ENCODE peak calls at places on chromosomes 1 and 21, in seven cellular contexts. One of them, this sample, is unnamed.

GRCh38 chr1:2786329-2787162 is 14.9 kb downstream of the TTC34 start:
- DNase-seq in AG04450: no peak
- DNase-seq in neural progenitor cell: peak; percentile 19
- DNase-seq in upper lobe of left lung: peak; percentile 22
- DNase-seq in breast epithelium: no peak
- DNase-seq in uterus: no peak
- DNase-seq in lower lobe of right lung: peak; percentile 63
- DNase-seq in this sample: no peak

GRCh38 chr1:39043513-39043912 is 17.4 kb downstream of the NDUFS5 start:
- DNase-seq in AG04450: no peak
- DNase-seq in neural progenitor cell: no peak
- DNase-seq in upper lobe of left lung: no peak
- DNase-seq in breast epithelium: no peak
- DNase-seq in uterus: no peak
- DNase-seq in lower lobe of right lung: no peak
- DNase-seq in this sample: no peak

GRCh38 chr1:30749691-30750583 is 7.6 kb downstream of the LAPTM5 start:
- DNase-seq in AG04450: no peak
- DNase-seq in neural progenitor cell: no peak
- DNase-seq in upper lobe of left lung: peak; percentile 59
- DNase-seq in breast epithelium: no peak
- DNase-seq in uterus: no peak
- DNase-seq in lower lobe of right lung: no peak
- DNase-seq in this sample: no peak

GRCh38 chr21:42725416-42725930 is 72.1 kb downstream of the PDE9A start:
- DNase-seq in AG04450: no peak
- DNase-seq in neural progenitor cell: no peak
- DNase-seq in upper lobe of left lung: no peak
- DNase-seq in breast epithelium: no peak
- DNase-seq in uterus: no peak
- DNase-seq in lower lobe of right lung: no peak
- DNase-seq in this sample: no peak

GRCh38 chr21:26469789-26470188 is 103.3 kb downstream of the CYYR1 start:
- DNase-seq in AG04450: no peak
- DNase-seq in neural progenitor cell: no peak
- DNase-seq in upper lobe of left lung: no peak
- DNase-seq in breast epithelium: no peak
- DNase-seq in uterus: no peak
- DNase-seq in lower lobe of right lung: no peak
- DNase-seq in this sample: no peak

GRCh38 chr1:53381790-53382401 is 54.0 kb upstream of the LRP8 start:
- DNase-seq in AG04450: peak; percentile 13
- DNase-seq in neural progenitor cell: no peak
- DNase-seq in upper lobe of left lung: no peak
- DNase-seq in breast epithelium: no peak
- DNase-seq in uterus: no peak
- DNase-seq in lower lobe of right lung: peak; percentile 4
- DNase-seq in this sample: no peak

GRCh38 chr21:37047079-37047478 is 25.8 kb downstream of the PIGP start:
- DNase-seq in AG04450: no peak
- DNase-seq in neural progenitor cell: no peak
- DNase-seq in upper lobe of left lung: no peak
- DNase-seq in breast epithelium: no peak
- DNase-seq in uterus: no peak
- DNase-seq in lower lobe of right lung: no peak
- DNase-seq in this sample: no peak

GRCh38 chr1:95027046-95027445 is 45.7 kb downstream of the ALG14 start:
- DNase-seq in AG04450: no peak
- DNase-seq in neural progenitor cell: no peak
- DNase-seq in upper lobe of left lung: no peak
- DNase-seq in breast epithelium: no peak
- DNase-seq in uterus: no peak
- DNase-seq in lower lobe of right lung: no peak
- DNase-seq in this sample: no peak

GRCh38 chr1:113325039-113325438 is 65.3 kb upstream of the MAGI3 start:
- DNase-seq in AG04450: no peak
- DNase-seq in neural progenitor cell: no peak
- DNase-seq in upper lobe of left lung: peak; percentile 34
- DNase-seq in breast epithelium: no peak
- DNase-seq in uterus: no peak
- DNase-seq in lower lobe of right lung: no peak
- DNase-seq in this sample: no peak

GRCh38 chr1:192792628-192793027 is 16.2 kb upstream of the RGS2 start:
- DNase-seq in AG04450: no peak
- DNase-seq in neural progenitor cell: no peak
- DNase-seq in upper lobe of left lung: no peak
- DNase-seq in breast epithelium: no peak
- DNase-seq in uterus: no peak
- DNase-seq in lower lobe of right lung: no peak
- DNase-seq in this sample: no peak

GRCh38 chr1:243549108-243549507 is 293.3 kb downstream of the SDCCAG8 start:
- DNase-seq in AG04450: no peak
- DNase-seq in neural progenitor cell: no peak
- DNase-seq in upper lobe of left lung: no peak
- DNase-seq in breast epithelium: no peak
- DNase-seq in uterus: no peak
- DNase-seq in lower lobe of right lung: no peak
- DNase-seq in this sample: no peak

GRCh38 chr1:152961201-152961891 is 9.1 kb upstream of the SPRR4 start:
- DNase-seq in AG04450: no peak
- DNase-seq in neural progenitor cell: no peak
- DNase-seq in upper lobe of left lung: no peak
- DNase-seq in breast epithelium: no peak
- DNase-seq in uterus: no peak
- DNase-seq in lower lobe of right lung: no peak
- DNase-seq in this sample: no peak

GRCh38 chr21:42440187-42440792 is 36.6 kb downstream of the UBASH3A start:
- DNase-seq in AG04450: no peak
- DNase-seq in neural progenitor cell: no peak
- DNase-seq in upper lobe of left lung: no peak
- DNase-seq in breast epithelium: no peak
- DNase-seq in uterus: no peak
- DNase-seq in lower lobe of right lung: no peak
- DNase-seq in this sample: no peak

GRCh38 chr1:39955547-39956539 is 898 bp downstream of the MFSD2A start:
- DNase-seq in AG04450: no peak
- DNase-seq in neural progenitor cell: peak; percentile 29
- DNase-seq in upper lobe of left lung: no peak
- DNase-seq in breast epithelium: peak; percentile 43
- DNase-seq in uterus: no peak
- DNase-seq in lower lobe of right lung: no peak
- DNase-seq in this sample: no peak

GRCh38 chr21:37574751-37575150 is 208.2 kb downstream of the DYRK1A start:
- DNase-seq in AG04450: no peak
- DNase-seq in neural progenitor cell: no peak
- DNase-seq in upper lobe of left lung: no peak
- DNase-seq in breast epithelium: no peak
- DNase-seq in uterus: no peak
- DNase-seq in lower lobe of right lung: no peak
- DNase-seq in this sample: no peak

GRCh38 chr1:48196168-48196716 is 26.3 kb upstream of the SLC5A9 start:
- DNase-seq in AG04450: no peak
- DNase-seq in neural progenitor cell: no peak
- DNase-seq in upper lobe of left lung: no peak
- DNase-seq in breast epithelium: no peak
- DNase-seq in uterus: no peak
- DNase-seq in lower lobe of right lung: no peak
- DNase-seq in this sample: no peak

GRCh38 chr1:231374394-231374793 is 36.3 kb downstream of the SPRTN start:
- DNase-seq in AG04450: no peak
- DNase-seq in neural progenitor cell: no peak
- DNase-seq in upper lobe of left lung: no peak
- DNase-seq in breast epithelium: no peak
- DNase-seq in uterus: no peak
- DNase-seq in lower lobe of right lung: no peak
- DNase-seq in this sample: no peak

GRCh38 chr21:41767606-41768370 is 936 bp upstream of the RIPK4 start:
- DNase-seq in AG04450: no peak
- DNase-seq in neural progenitor cell: peak; percentile 71
- DNase-seq in upper lobe of left lung: no peak
- DNase-seq in breast epithelium: no peak
- DNase-seq in uterus: no peak
- DNase-seq in lower lobe of right lung: no peak
- DNase-seq in this sample: no peak

GRCh38 chr1:67615886-67616285 is 69.1 kb upstream of the GADD45A start:
- DNase-seq in AG04450: no peak
- DNase-seq in neural progenitor cell: no peak
- DNase-seq in upper lobe of left lung: no peak
- DNase-seq in breast epithelium: no peak
- DNase-seq in uterus: no peak
- DNase-seq in lower lobe of right lung: no peak
- DNase-seq in this sample: no peak

GRCh38 chr1:154768456-154769125 is 101.5 kb downstream of the KCNN3 start:
- DNase-seq in AG04450: no peak
- DNase-seq in neural progenitor cell: no peak
- DNase-seq in upper lobe of left lung: no peak
- DNase-seq in breast epithelium: no peak
- DNase-seq in uterus: peak; percentile 39
- DNase-seq in lower lobe of right lung: no peak
- DNase-seq in this sample: no peak

GRCh38 chr1:231557898-231558710 is 29.6 kb downstream of the TSNAX start:
- DNase-seq in AG04450: no peak
- DNase-seq in neural progenitor cell: no peak
- DNase-seq in upper lobe of left lung: no peak
- DNase-seq in breast epithelium: no peak
- DNase-seq in uterus: no peak
- DNase-seq in lower lobe of right lung: no peak
- DNase-seq in this sample: no peak

DNA sequence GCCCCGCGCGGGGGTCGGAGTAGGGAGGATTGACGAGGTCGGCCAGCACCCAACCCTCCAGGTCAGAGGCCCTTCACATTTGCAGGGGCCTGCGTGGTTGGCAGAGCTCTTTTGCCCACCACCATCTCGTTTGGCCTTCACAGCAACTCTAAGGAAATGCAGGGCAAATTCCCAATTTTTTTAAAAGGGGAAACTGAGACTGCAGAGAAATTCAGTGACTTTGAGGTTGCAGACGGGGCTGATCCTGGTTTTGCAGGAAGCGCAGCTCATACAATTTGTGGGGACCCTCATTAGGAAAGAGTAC is 430 bp upstream of the ACBD3 start:
- DNase-seq in AG04450: no peak
- DNase-seq in neural progenitor cell: no peak
- DNase-seq in upper lobe of left lung: no peak
- DNase-seq in breast epithelium: no peak
- DNase-seq in uterus: no peak
- DNase-seq in lower lobe of right lung: no peak
- DNase-seq in this sample: no peak
- H3K27ac ChIP-seq in AG04450: peak overlapping the region; percentile 65
- H3K27ac ChIP-seq in neural progenitor cell: peak overlapping the region; percentile 51
- H3K27ac ChIP-seq in upper lobe of left lung: peak overlapping the region; percentile 96
- H3K27ac ChIP-seq in breast epithelium: peak overlapping the region; percentile 98
- H3K27ac ChIP-seq in uterus: peak overlapping the region; percentile 90
- H3K27ac ChIP-seq in lower lobe of right lung: peak overlapping the region; percentile 95
- H3K27ac ChIP-seq in this sample: peak overlapping the region; percentile 99

GRCh38 chr1:32091591-32091990 is 16.3 kb upstream of the KPNA6 start:
- DNase-seq in AG04450: no peak
- DNase-seq in neural progenitor cell: no peak
- DNase-seq in upper lobe of left lung: no peak
- DNase-seq in breast epithelium: no peak
- DNase-seq in uterus: no peak
- DNase-seq in lower lobe of right lung: no peak
- DNase-seq in this sample: no peak

GRCh38 chr1:32094721-32095521 is 12.9 kb upstream of the KPNA6 start:
- DNase-seq in AG04450: no peak
- DNase-seq in neural progenitor cell: no peak
- DNase-seq in upper lobe of left lung: no peak
- DNase-seq in breast epithelium: no peak
- DNase-seq in uterus: no peak
- DNase-seq in lower lobe of right lung: no peak
- DNase-seq in this sample: no peak

GRCh38 chr1:32091176-32091575 is 16.7 kb upstream of the KPNA6 start:
- DNase-seq in AG04450: no peak
- DNase-seq in neural progenitor cell: no peak
- DNase-seq in upper lobe of left lung: no peak
- DNase-seq in breast epithelium: no peak
- DNase-seq in uterus: no peak
- DNase-seq in lower lobe of right lung: no peak
- DNase-seq in this sample: no peak
- H3K27ac ChIP-seq in AG04450: no peak overlapping the region
- H3K27ac ChIP-seq in neural progenitor cell: no peak overlapping the region
- H3K27ac ChIP-seq in upper lobe of left lung: no peak overlapping the region
- H3K27ac ChIP-seq in breast epithelium: no peak overlapping the region
- H3K27ac ChIP-seq in uterus: no peak overlapping the region
- H3K27ac ChIP-seq in lower lobe of right lung: no peak overlapping the region
- H3K27ac ChIP-seq in this sample: no peak overlapping the region

GRCh38 chr1:78619446-78619802 is 824 bp upstream of the IFI44L start:
- DNase-seq in AG04450: no peak
- DNase-seq in neural progenitor cell: no peak
- DNase-seq in upper lobe of left lung: no peak
- DNase-seq in breast epithelium: no peak
- DNase-seq in uterus: no peak
- DNase-seq in lower lobe of right lung: no peak
- DNase-seq in this sample: no peak
- H3K27ac ChIP-seq in AG04450: peak overlapping the region; percentile 11
- H3K27ac ChIP-seq in neural progenitor cell: no peak overlapping the region
- H3K27ac ChIP-seq in upper lobe of left lung: peak overlapping the region; percentile 84
- H3K27ac ChIP-seq in breast epithelium: peak overlapping the region; percentile 74
- H3K27ac ChIP-seq in uterus: peak overlapping the region; percentile 90
- H3K27ac ChIP-seq in lower lobe of right lung: peak overlapping the region; percentile 78
- H3K27ac ChIP-seq in this sample: peak overlapping the region; percentile 69

GRCh38 chr1:155932085-155932484 is 2.1 kb downstream of the KHDC4 start:
- DNase-seq in AG04450: no peak
- DNase-seq in neural progenitor cell: no peak
- DNase-seq in upper lobe of left lung: no peak
- DNase-seq in breast epithelium: no peak
- DNase-seq in uterus: no peak
- DNase-seq in lower lobe of right lung: no peak
- DNase-seq in this sample: no peak
- H3K27ac ChIP-seq in AG04450: no peak overlapping the region
- H3K27ac ChIP-seq in neural progenitor cell: no peak overlapping the region
- H3K27ac ChIP-seq in upper lobe of left lung: peak overlapping the region; percentile 44
- H3K27ac ChIP-seq in breast epithelium: peak overlapping the region; percentile 23
- H3K27ac ChIP-seq in uterus: no peak overlapping the region
- H3K27ac ChIP-seq in lower lobe of right lung: no peak overlapping the region
- H3K27ac ChIP-seq in this sample: peak overlapping the region; percentile 98

GRCh38 chr1:214136336-214136735 is 144.6 kb upstream of the SMYD2 start:
- DNase-seq in AG04450: no peak
- DNase-seq in neural progenitor cell: no peak
- DNase-seq in upper lobe of left lung: no peak
- DNase-seq in breast epithelium: no peak
- DNase-seq in uterus: no peak
- DNase-seq in lower lobe of right lung: no peak
- DNase-seq in this sample: no peak

GRCh38 chr1:214141486-214141885 is 139.5 kb upstream of the SMYD2 start:
- DNase-seq in AG04450: no peak
- DNase-seq in neural progenitor cell: no peak
- DNase-seq in upper lobe of left lung: no peak
- DNase-seq in breast epithelium: no peak
- DNase-seq in uterus: no peak
- DNase-seq in lower lobe of right lung: no peak
- DNase-seq in this sample: no peak

GRCh38 chr1:214135886-214136285 is 145.1 kb upstream of the SMYD2 start:
- DNase-seq in AG04450: no peak
- DNase-seq in neural progenitor cell: no peak
- DNase-seq in upper lobe of left lung: no peak
- DNase-seq in breast epithelium: no peak
- DNase-seq in uterus: no peak
- DNase-seq in lower lobe of right lung: no peak
- DNase-seq in this sample: no peak
- H3K27ac ChIP-seq in AG04450: no peak overlapping the region
- H3K27ac ChIP-seq in neural progenitor cell: no peak overlapping the region
- H3K27ac ChIP-seq in upper lobe of left lung: no peak overlapping the region
- H3K27ac ChIP-seq in breast epithelium: no peak overlapping the region
- H3K27ac ChIP-seq in uterus: no peak overlapping the region
- H3K27ac ChIP-seq in lower lobe of right lung: no peak overlapping the region
- H3K27ac ChIP-seq in this sample: no peak overlapping the region